ENCODE peak calls at places on chromosome 20, in eight cellular contexts. A, X, V, T, R, I, H and Q are unnamed samples.

GRCh38 chr20:58175836-58176235 is 52.6 kb downstream of the ANKRD60 start:
- DNase-seq in A (no peak), X (no peak), V (no peak), T (no peak), R (no peak), I (no peak), H (no peak), Q (no peak)

GRCh38 chr20:45771182-45771759 is 20.4 kb downstream of the WFDC3 start:
- DNase-seq in A (peak), X (peak), V (peak), T (peak), R (peak), I (peak), H (peak), Q (peak)

GRCh38 chr20:13022401-13023170 is 13.8 kb downstream of the SPTLC3 start:
- DNase-seq in A (no peak), X (no peak), V (no peak), T (no peak), R (no peak), I (no peak), H (no peak), Q (no peak)

GRCh38 chr20:40686893-40687292 is 2.1 kb downstream of the MAFB start:
- DNase-seq in A (no peak), X (no peak), V (no peak), T (no peak), R (no peak), I (no peak), H (no peak), Q (no peak)

GRCh38 chr20:6588296-6588695 is 179.2 kb upstream of the BMP2 start:
- DNase-seq in A (no peak), X (peak), V (no peak), T (no peak), R (no peak), I (no peak), H (no peak), Q (no peak)

GRCh38 chr20:23081263-23081811 is 4.8 kb downstream of the CD93 start:
- DNase-seq in A (no peak), X (no peak), V (no peak), T (no peak), R (no peak), I (no peak), H (no peak), Q (no peak)

GRCh38 chr20:25005220-25005619 is 12.7 kb upstream of the APMAP start:
- DNase-seq in A (no peak), X (no peak), V (no peak), T (no peak), R (no peak), I (no peak), H (no peak), Q (no peak)

GRCh38 chr20:11686900-11687543 is 230.7 kb upstream of the BTBD3 start:
- DNase-seq in A (peak), X (peak), V (no peak), T (peak), R (no peak), I (no peak), H (peak), Q (no peak)

GRCh38 chr20:37711987-37712961 is 18.4 kb downstream of the CTNNBL1 start:
- DNase-seq in A (no peak), X (peak), V (no peak), T (no peak), R (no peak), I (no peak), H (no peak), Q (no peak)

GRCh38 chr20:29874476-29875202 is 1382.8 kb upstream of the DEFB115 start:
- DNase-seq in A (peak), X (no peak), V (peak), T (no peak), R (no peak), I (no peak), H (no peak), Q (no peak)

GRCh38 chr20:58231678-58232077 is 3.2 kb upstream of the ANKRD60 start:
- DNase-seq in A (no peak), X (no peak), V (no peak), T (no peak), R (no peak), I (peak), H (no peak), Q (no peak)

GRCh38 chr20:1301031-1301529 is 27.9 kb downstream of the SDCBP2 start:
- DNase-seq in A (no peak), X (no peak), V (no peak), T (no peak), R (no peak), I (no peak), H (no peak), Q (no peak)

GRCh38 chr20:32521780-32522524 is 63.2 kb downstream of the NOL4L start:
- DNase-seq in A (peak), X (peak), V (peak), T (peak), R (peak), I (peak), H (peak), Q (peak)

GRCh38 chr20:62141397-62142251 is 1.6 kb downstream of the PSMA7 start:
- DNase-seq in A (no peak), X (no peak), V (no peak), T (no peak), R (no peak), I (peak), H (no peak), Q (no peak)

GRCh38 chr20:54219751-54220426 is 12.0 kb downstream of the PFDN4 start:
- DNase-seq in A (no peak), X (no peak), V (no peak), T (no peak), R (no peak), I (peak), H (no peak), Q (no peak)

GRCh38 chr20:23021541-23021940 is 13.6 kb upstream of the SSTR4 start:
- DNase-seq in A (no peak), X (no peak), V (no peak), T (no peak), R (no peak), I (no peak), H (no peak), Q (no peak)

GRCh38 chr20:59515013-59515905 is 89.1 kb upstream of the PHACTR3 start:
- DNase-seq in A (peak), X (peak), V (peak), T (peak), R (no peak), I (peak), H (peak), Q (peak)

GRCh38 chr20:14067631-14068030 is 72.3 kb downstream of the MACROD2 start:
- DNase-seq in A (no peak), X (no peak), V (no peak), T (no peak), R (no peak), I (no peak), H (no peak), Q (no peak)

GRCh38 chr20:61436674-61437279 is 184.7 kb downstream of the CDH4 start:
- DNase-seq in A (no peak), X (no peak), V (peak), T (peak), R (no peak), I (no peak), H (peak), Q (no peak)

GRCh38 chr20:37406010-37406998 is 60.4 kb downstream of the SRC start:
- DNase-seq in A (peak), X (peak), V (no peak), T (peak), R (peak), I (no peak), H (peak), Q (peak)

GRCh38 chr20:22374678-22375590 is 209.4 kb downstream of the FOXA2 start:
- DNase-seq in A (no peak), X (no peak), V (no peak), T (no peak), R (no peak), I (no peak), H (no peak), Q (no peak)

GRCh38 chr20:41392295-41392694 is 25.7 kb upstream of the EMILIN3 start:
- DNase-seq in A (no peak), X (no peak), V (no peak), T (no peak), R (no peak), I (no peak), H (no peak), Q (no peak)

GRCh38 chr20:33908351-33908750 is 85.4 kb upstream of the RALY start:
- DNase-seq in A (no peak), X (no peak), V (peak), T (no peak), R (no peak), I (no peak), H (no peak), Q (no peak)

GRCh38 chr20:64106981-64107735 is at the start of gene NPBWR2:
- DNase-seq in A (peak), X (no peak), V (peak), T (peak), R (no peak), I (no peak), H (no peak), Q (peak)

GRCh38 chr20:6122111-6122872 is 538 bp downstream of the FERMT1 start:
- DNase-seq in A (no peak), X (no peak), V (peak), T (peak), R (no peak), I (peak), H (no peak), Q (peak)

GRCh38 chr20:38136421-38137245 is 28.4 kb downstream of the TGM2 start:
- DNase-seq in A (peak), X (no peak), V (peak), T (peak), R (no peak), I (no peak), H (no peak), Q (no peak)

GRCh38 chr20:41248371-41249024 is 69.0 kb downstream of the ZHX3 start:
- DNase-seq in A (no peak), X (no peak), V (no peak), T (no peak), R (no peak), I (no peak), H (no peak), Q (no peak)

GRCh38 chr20:17515053-17515452 is 16.1 kb downstream of the BFSP1 start:
- DNase-seq in A (no peak), X (no peak), V (no peak), T (no peak), R (no peak), I (peak), H (no peak), Q (no peak)

DNA sequence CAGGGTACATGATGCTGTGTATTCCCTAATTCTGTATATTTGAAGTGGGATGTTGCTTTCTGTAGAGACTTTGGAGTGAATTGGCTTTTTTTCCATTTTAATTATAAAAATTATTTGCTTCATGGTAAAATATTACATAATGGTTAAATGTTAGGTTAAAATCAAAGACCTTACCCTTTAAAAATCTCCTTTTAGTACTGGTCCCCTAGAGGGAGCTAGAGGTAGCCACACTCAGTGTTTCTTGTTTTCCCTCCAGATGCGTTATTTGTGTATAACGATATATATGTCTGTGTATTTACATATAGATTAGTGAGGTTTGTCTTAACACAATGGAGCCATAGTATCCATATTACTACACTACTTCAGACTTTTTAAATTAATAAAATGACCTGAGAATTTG is 146.7 kb downstream of the PLCB4 start:
- DNase-seq in A (no peak), X (no peak), V (no peak), T (no peak), R (no peak), I (peak), H (no peak), Q (no peak)
- TF ChIP-seq CTCF in A (no peak), X (peak), V (peak), T (no peak), R (no peak), I (peak), H (no peak), Q (no peak)

GRCh38 chr20:35669221-35669620 is 4.5 kb upstream of the CPNE1 start:
- DNase-seq in A (no peak), X (no peak), V (no peak), T (no peak), R (no peak), I (no peak), H (no peak), Q (no peak)
- TF ChIP-seq CTCF in A (no peak), X (no peak), V (no peak), T (no peak), R (no peak), I (no peak), H (no peak), Q (no peak)

DNA sequence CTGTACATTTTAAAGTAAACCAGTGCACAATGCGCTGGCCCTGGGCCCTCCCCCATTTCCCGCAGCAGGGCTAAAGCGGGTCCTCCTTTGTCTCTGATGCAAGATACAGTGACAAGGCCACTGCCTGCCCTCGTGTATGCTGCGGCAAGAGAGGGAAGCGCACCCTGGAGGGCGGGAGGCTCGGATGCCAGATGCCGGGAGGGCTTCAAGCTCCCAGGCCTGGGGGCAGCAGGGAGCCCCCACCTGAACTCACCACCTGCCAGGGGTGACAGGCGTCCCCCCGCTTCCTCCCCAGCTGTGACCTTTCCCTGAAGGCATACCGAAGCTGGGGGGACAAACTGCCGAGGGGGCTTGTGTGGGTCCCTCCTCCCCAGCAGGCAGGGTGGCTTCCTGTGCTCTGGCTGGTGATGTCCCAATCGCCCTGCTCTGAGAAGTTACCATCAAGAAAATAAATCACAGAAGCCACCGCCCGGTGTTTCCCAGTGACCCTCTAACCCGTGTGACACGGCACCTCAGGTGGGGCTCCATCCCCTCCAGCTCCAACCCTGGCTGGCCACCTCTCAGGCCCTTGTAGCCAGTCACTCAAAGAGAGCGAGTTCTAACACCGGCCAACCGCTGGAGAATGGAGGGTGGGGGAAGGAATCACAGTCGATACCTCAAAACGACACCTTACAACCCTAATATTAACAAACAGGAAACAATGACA is 203.3 kb downstream of the PREX1 start:
- DNase-seq in A (no peak), X (no peak), V (no peak), T (no peak), R (no peak), I (no peak), H (no peak), Q (no peak)
- TF ChIP-seq CTCF in A (no peak), X (no peak), V (no peak), T (no peak), R (no peak), I (no peak), H (no peak), Q (no peak)

GRCh38 chr20:43658068-43658722 is 8.7 kb upstream of the MYBL2 start:
- DNase-seq in A (no peak), X (no peak), V (peak), T (no peak), R (no peak), I (peak), H (no peak), Q (no peak)
- TF ChIP-seq CTCF in A (no peak), X (no peak), V (peak), T (no peak), R (no peak), I (no peak), H (no peak), Q (no peak)